ENCODE peak calls at places on chromosome 11, in nine cellular contexts. L is fibroblast of pulmonary artery, E is Calu3, U is ovary, D is HFFc6, P is left ventricle myocardium inferior, Q is coronary artery, G is pancreas, R is cardiac fibroblast. J is an unnamed sample.

GRCh38 chr11:10893713-10894112 is 35.9 kb upstream of the ZBED5 start:
- DNase-seq in L (peak; percentile 51), E (no peak), U (no peak), D (peak; percentile 41), P (no peak), Q (no peak), G (no peak), R (peak; percentile 80), J (no peak)

GRCh38 chr11:698493-699115 is 3.0 kb downstream of the TMEM80 start:
- DNase-seq in L (no peak), E (no peak), U (no peak), D (no peak), P (no peak), Q (no peak), G (no peak), R (no peak), J (no peak)

GRCh38 chr11:93740031-93740801 is 1.1 kb downstream of the TAF1D start:
- DNase-seq in L (peak; percentile 38), E (peak; percentile 64), U (no peak), D (peak; percentile 41), P (no peak), Q (no peak), G (no peak), R (peak; percentile 72), J (no peak)

GRCh38 chr11:45079943-45080719 is 66.3 kb upstream of the PRDM11 start:
- DNase-seq in L (no peak), E (no peak), U (no peak), D (no peak), P (no peak), Q (no peak), G (no peak), R (no peak), J (peak; percentile 45)

GRCh38 chr11:95453616-95454118 is 222.7 kb upstream of the SESN3 start:
- DNase-seq in L (peak; percentile 13), E (peak; percentile 86), U (no peak), D (no peak), P (peak; percentile 61), Q (peak; percentile 87), G (peak; percentile 71), R (peak; percentile 27), J (no peak)

GRCh38 chr11:67262731-67263675 is 3.3 kb upstream of the GRK2 start:
- DNase-seq in L (peak; percentile 82), E (peak; percentile 89), U (peak; percentile 85), D (peak; percentile 75), P (peak; percentile 83), Q (peak; percentile 86), G (peak; percentile 92), R (peak; percentile 77), J (peak; percentile 67)

GRCh38 chr11:124778281-124778680 is 16.2 kb upstream of the ESAM start:
- DNase-seq in L (no peak), E (no peak), U (no peak), D (no peak), P (no peak), Q (no peak), G (no peak), R (no peak), J (no peak)

GRCh38 chr11:109981028-109981636 is 112.1 kb upstream of the ZC3H12C start:
- DNase-seq in L (no peak), E (no peak), U (no peak), D (no peak), P (no peak), Q (no peak), G (no peak), R (no peak), J (no peak)

GRCh38 chr11:296976-297665 is 2.2 kb downstream of the IFITM5 start:
- DNase-seq in L (no peak), E (no peak), U (peak; percentile 16), D (no peak), P (peak; percentile 16), Q (no peak), G (peak; percentile 73), R (no peak), J (no peak)

GRCh38 chr11:110982214-110982613 is 263.3 kb upstream of the POU2AF2 start:
- DNase-seq in L (no peak), E (no peak), U (no peak), D (no peak), P (no peak), Q (no peak), G (no peak), R (no peak), J (no peak)

GRCh38 chr11:250740-251299 is 14.0 kb downstream of the PSMD13 start:
- DNase-seq in L (peak; percentile 69), E (peak; percentile 58), U (no peak), D (peak; percentile 45), P (peak; percentile 57), Q (no peak), G (no peak), R (peak; percentile 73), J (peak; percentile 60)

GRCh38 chr11:71936825-71937224 is 8.0 kb downstream of the RNF121 start:
- DNase-seq in L (peak; percentile 69), E (no peak), U (no peak), D (peak; percentile 28), P (no peak), Q (no peak), G (no peak), R (peak; percentile 61), J (no peak)

GRCh38 chr11:69209936-69210659 is 54.4 kb downstream of the SMIM38 start:
- DNase-seq in L (no peak), E (peak; percentile 61), U (no peak), D (peak; percentile 1), P (no peak), Q (peak; percentile 64), G (no peak), R (peak; percentile 4), J (no peak)

GRCh38 chr11:6992026-6992425 is 28.1 kb downstream of the ZNF214 start:
- DNase-seq in L (peak; percentile 44), E (no peak), U (no peak), D (peak; percentile 28), P (no peak), Q (no peak), G (no peak), R (peak; percentile 26), J (no peak)

GRCh38 chr11:87037450-87038234 is at the start of gene TMEM135:
- DNase-seq in L (peak; percentile 93), E (peak; percentile 91), U (peak; percentile 94), D (peak; percentile 79), P (peak; percentile 95), Q (peak; percentile 95), G (peak; percentile 94), R (peak; percentile 92), J (peak; percentile 91)

GRCh38 chr11:107591446-107592236 is 694 bp downstream of the ELMOD1 start:
- DNase-seq in L (no peak), E (peak; percentile 3), U (no peak), D (no peak), P (no peak), Q (no peak), G (peak; percentile 64), R (peak; percentile 13), J (peak; percentile 23)

DNA sequence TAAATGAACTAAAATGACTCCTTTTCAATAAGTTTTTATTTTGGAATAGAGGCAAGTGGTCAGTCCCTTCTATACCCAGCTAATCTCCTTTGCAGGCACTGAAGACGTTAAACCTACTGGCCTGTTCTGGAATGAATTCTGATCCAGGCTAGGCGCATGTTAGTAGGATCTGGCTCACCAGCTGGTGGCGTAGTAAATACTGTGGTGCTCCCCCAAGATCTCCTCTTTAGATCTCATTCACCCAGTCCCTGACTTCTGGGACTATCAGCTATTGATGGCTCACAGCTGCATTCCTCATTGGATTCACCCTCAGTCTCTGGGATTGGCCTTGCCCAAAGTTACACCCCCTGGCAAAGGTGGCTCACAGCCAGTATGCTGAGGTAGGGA is 173.6 kb upstream of the DDI1 start:
- DNase-seq in L (no peak), E (no peak), U (no peak), D (no peak), P (no peak), Q (no peak), G (no peak), R (no peak), J (no peak)
- TF ChIP-seq CTCF in L (no peak), E (no peak), U (no peak), D (no peak), P (no peak), Q (no peak), G (no peak), R (no peak), J (no peak)

GRCh38 chr11:61667684-61668320 is 12.4 kb upstream of the DAGLA start:
- DNase-seq in L (no peak), E (no peak), U (no peak), D (no peak), P (no peak), Q (no peak), G (no peak), R (no peak), J (no peak)

GRCh38 chr11:61669417-61669816 is 10.8 kb upstream of the DAGLA start:
- DNase-seq in L (no peak), E (no peak), U (no peak), D (no peak), P (no peak), Q (no peak), G (no peak), R (no peak), J (no peak)

GRCh38 chr11:61675826-61676225 is 4.4 kb upstream of the DAGLA start:
- DNase-seq in L (no peak), E (no peak), U (no peak), D (no peak), P (no peak), Q (no peak), G (no peak), R (no peak), J (no peak)

GRCh38 chr11:61670626-61671025 is 9.6 kb upstream of the DAGLA start:
- DNase-seq in L (no peak), E (no peak), U (no peak), D (no peak), P (no peak), Q (no peak), G (no peak), R (no peak), J (no peak)

GRCh38 chr11:61671527-61671926 is 8.7 kb upstream of the DAGLA start:
- DNase-seq in L (no peak), E (no peak), U (no peak), D (no peak), P (no peak), Q (no peak), G (peak; percentile 80), R (no peak), J (no peak)
- TF ChIP-seq CTCF in L (peak; percentile 37), E (peak; percentile 32), U (no peak), D (peak; percentile 50), P (peak; percentile 40), Q (no peak), G (peak; percentile 55), R (peak; percentile 40), J (no peak)

DNA sequence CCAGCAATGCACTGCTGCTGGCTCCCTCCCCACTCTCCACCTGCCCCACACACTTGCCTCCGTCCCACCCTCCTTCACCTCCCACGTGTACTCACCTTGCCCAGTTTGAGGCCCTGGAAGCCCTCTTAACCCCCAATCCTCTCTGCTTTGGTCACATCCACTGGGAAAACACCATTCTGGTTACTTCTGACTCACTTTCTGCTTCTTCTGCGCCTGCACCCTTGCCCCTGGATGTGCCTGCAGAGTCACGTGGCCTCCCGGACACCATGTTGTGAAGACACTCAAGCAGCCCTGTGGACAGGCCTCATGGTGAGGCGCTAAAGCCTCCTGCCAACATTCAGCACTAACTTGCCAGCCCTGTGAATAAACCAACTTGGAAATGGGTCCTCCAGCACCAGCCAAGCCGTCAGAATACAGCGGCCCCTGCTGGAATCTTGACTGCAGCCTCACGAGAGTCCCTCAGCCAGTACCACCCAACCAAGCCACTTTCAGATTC is 2.6 kb upstream of the NAALADL1 start:
- DNase-seq in L (peak; percentile 45), E (no peak), U (no peak), D (peak; percentile 17), P (no peak), Q (no peak), G (no peak), R (peak; percentile 26), J (no peak)
- TF ChIP-seq CTCF in L (peak; percentile 41), E (no peak), U (no peak), D (peak; percentile 61), P (no peak), Q (no peak), G (no peak), R (peak; percentile 34), J (no peak)

GRCh38 chr11:43278302-43278956 is 33.4 kb upstream of the API5 start:
- DNase-seq in L (peak; percentile 52), E (no peak), U (no peak), D (no peak), P (no peak), Q (no peak), G (no peak), R (peak; percentile 59), J (no peak)
- TF ChIP-seq CTCF in L (peak; percentile 45), E (no peak), U (no peak), D (peak; percentile 48), P (peak; percentile 57), Q (no peak), G (no peak), R (peak; percentile 37), J (no peak)

J was measured in activated B cell treated with CpG ODN at 0.5 μM for 24 hours.